ENCODE peak calls at places on chromosomes 16 and 17, in four cellular contexts. One of them, this sample, is unnamed.

GRCh38 chr17:13750783-13751484 is 149.2 kb upstream of the HS3ST3A1 start:
- DNase-seq in kidney: no peak
- DNase-seq in natural killer cell: no peak
- DNase-seq in cardiac fibroblast: peak; percentile 23
- DNase-seq in this sample: no peak

GRCh38 chr17:6843241-6843890 is 11.8 kb upstream of the TEKT1 start:
- DNase-seq in kidney: no peak
- DNase-seq in natural killer cell: no peak
- DNase-seq in cardiac fibroblast: peak; percentile 78
- DNase-seq in this sample: no peak

GRCh38 chr17:56887105-56887504 is 26.7 kb downstream of the TRIM25 start:
- DNase-seq in kidney: no peak
- DNase-seq in natural killer cell: no peak
- DNase-seq in cardiac fibroblast: no peak
- DNase-seq in this sample: no peak

GRCh38 chr16:54487933-54488332 is 201.3 kb upstream of the IRX3 start:
- DNase-seq in kidney: no peak
- DNase-seq in natural killer cell: no peak
- DNase-seq in cardiac fibroblast: no peak
- DNase-seq in this sample: no peak

GRCh38 chr17:47990962-47991731 is 20.2 kb downstream of the CDK5RAP3 start:
- DNase-seq in kidney: no peak
- DNase-seq in natural killer cell: no peak
- DNase-seq in cardiac fibroblast: peak; percentile 7
- DNase-seq in this sample: no peak

GRCh38 chr17:35931794-35932419 is 1.3 kb upstream of the RDM1 start:
- DNase-seq in kidney: no peak
- DNase-seq in natural killer cell: no peak
- DNase-seq in cardiac fibroblast: peak; percentile 68
- DNase-seq in this sample: no peak

GRCh38 chr17:866568-867087 is 84.5 kb downstream of the MRM3 start:
- DNase-seq in kidney: no peak
- DNase-seq in natural killer cell: no peak
- DNase-seq in cardiac fibroblast: no peak
- DNase-seq in this sample: no peak

GRCh38 chr17:81340606-81341346 is 45.7 kb upstream of the SLC38A10 start:
- DNase-seq in kidney: peak; percentile 60
- DNase-seq in natural killer cell: no peak
- DNase-seq in cardiac fibroblast: peak; percentile 31
- DNase-seq in this sample: no peak

GRCh38 chr16:66130296-66130910 is 236.1 kb upstream of the CDH5 start:
- DNase-seq in kidney: no peak
- DNase-seq in natural killer cell: no peak
- DNase-seq in cardiac fibroblast: peak; percentile 41
- DNase-seq in this sample: no peak

GRCh38 chr16:11151156-11151904 is 104.7 kb downstream of the SOCS1 start:
- DNase-seq in kidney: no peak
- DNase-seq in natural killer cell: no peak
- DNase-seq in cardiac fibroblast: no peak
- DNase-seq in this sample: no peak

GRCh38 chr16:67283826-67284555 is 4.7 kb downstream of the PLEKHG4 start:
- DNase-seq in kidney: no peak
- DNase-seq in natural killer cell: no peak
- DNase-seq in cardiac fibroblast: no peak
- DNase-seq in this sample: no peak

GRCh38 chr16:86914850-86915717 is 336.7 kb downstream of the FOXL1 start:
- DNase-seq in kidney: no peak
- DNase-seq in natural killer cell: no peak
- DNase-seq in cardiac fibroblast: no peak
- DNase-seq in this sample: no peak

GRCh38 chr16:75022567-75022966 is 23.7 kb downstream of the ZNRF1 start:
- DNase-seq in kidney: no peak
- DNase-seq in natural killer cell: no peak
- DNase-seq in cardiac fibroblast: no peak
- DNase-seq in this sample: no peak

GRCh38 chr17:49361129-49361901 is 735 bp downstream of the ZNF652 start:
- DNase-seq in kidney: peak; percentile 88
- DNase-seq in natural killer cell: peak; percentile 67
- DNase-seq in cardiac fibroblast: peak; percentile 41
- DNase-seq in this sample: no peak

GRCh38 chr16:1723450-1724147 is 17.6 kb downstream of the MAPK8IP3 start:
- DNase-seq in kidney: no peak
- DNase-seq in natural killer cell: no peak
- DNase-seq in cardiac fibroblast: peak; percentile 60
- DNase-seq in this sample: no peak

GRCh38 chr16:89357460-89357859 is 132.9 kb downstream of the ANKRD11 start:
- DNase-seq in kidney: peak; percentile 80
- DNase-seq in natural killer cell: no peak
- DNase-seq in cardiac fibroblast: no peak
- DNase-seq in this sample: peak; percentile 78

GRCh38 chr17:49018116-49018612 is 21.0 kb downstream of the IGF2BP1 start:
- DNase-seq in kidney: no peak
- DNase-seq in natural killer cell: no peak
- DNase-seq in cardiac fibroblast: no peak
- DNase-seq in this sample: no peak

GRCh38 chr16:74743668-74744299 is 30.8 kb downstream of the FA2H start:
- DNase-seq in kidney: peak; percentile 93
- DNase-seq in natural killer cell: no peak
- DNase-seq in cardiac fibroblast: peak; percentile 38
- DNase-seq in this sample: no peak

GRCh38 chr17:6052926-6053325 is 17.3 kb upstream of the WSCD1 start:
- DNase-seq in kidney: no peak
- DNase-seq in natural killer cell: no peak
- DNase-seq in cardiac fibroblast: no peak
- DNase-seq in this sample: no peak

GRCh38 chr16:30124985-30125379 is 2.0 kb upstream of the MAPK3 start:
- DNase-seq in kidney: peak; percentile 10
- DNase-seq in natural killer cell: no peak
- DNase-seq in cardiac fibroblast: no peak
- DNase-seq in this sample: no peak

GRCh38 chr16:80824623-80825364 is 20.4 kb upstream of the CDYL2 start:
- DNase-seq in kidney: no peak
- DNase-seq in natural killer cell: no peak
- DNase-seq in cardiac fibroblast: peak; percentile 86
- DNase-seq in this sample: no peak

GRCh38 chr17:2250140-2251095 is 53.2 kb downstream of the SMG6 start:
- DNase-seq in kidney: no peak
- DNase-seq in natural killer cell: no peak
- DNase-seq in cardiac fibroblast: peak; percentile 71
- DNase-seq in this sample: no peak

GRCh38 chr16:5025171-5025632 is 8.5 kb downstream of the NAGPA start:
- DNase-seq in kidney: no peak
- DNase-seq in natural killer cell: no peak
- DNase-seq in cardiac fibroblast: peak; percentile 17
- DNase-seq in this sample: no peak

GRCh38 chr16:53031323-53031942 is 21.3 kb downstream of the CHD9NB start:
- DNase-seq in kidney: no peak
- DNase-seq in natural killer cell: no peak
- DNase-seq in cardiac fibroblast: peak; percentile 15
- DNase-seq in this sample: no peak

GRCh38 chr17:2749784-2750181 is 331 bp upstream of the CCDC92B start:
- DNase-seq in kidney: peak; percentile 89
- DNase-seq in natural killer cell: peak; percentile 75
- DNase-seq in cardiac fibroblast: peak; percentile 62
- DNase-seq in this sample: peak; percentile 62

DNA sequence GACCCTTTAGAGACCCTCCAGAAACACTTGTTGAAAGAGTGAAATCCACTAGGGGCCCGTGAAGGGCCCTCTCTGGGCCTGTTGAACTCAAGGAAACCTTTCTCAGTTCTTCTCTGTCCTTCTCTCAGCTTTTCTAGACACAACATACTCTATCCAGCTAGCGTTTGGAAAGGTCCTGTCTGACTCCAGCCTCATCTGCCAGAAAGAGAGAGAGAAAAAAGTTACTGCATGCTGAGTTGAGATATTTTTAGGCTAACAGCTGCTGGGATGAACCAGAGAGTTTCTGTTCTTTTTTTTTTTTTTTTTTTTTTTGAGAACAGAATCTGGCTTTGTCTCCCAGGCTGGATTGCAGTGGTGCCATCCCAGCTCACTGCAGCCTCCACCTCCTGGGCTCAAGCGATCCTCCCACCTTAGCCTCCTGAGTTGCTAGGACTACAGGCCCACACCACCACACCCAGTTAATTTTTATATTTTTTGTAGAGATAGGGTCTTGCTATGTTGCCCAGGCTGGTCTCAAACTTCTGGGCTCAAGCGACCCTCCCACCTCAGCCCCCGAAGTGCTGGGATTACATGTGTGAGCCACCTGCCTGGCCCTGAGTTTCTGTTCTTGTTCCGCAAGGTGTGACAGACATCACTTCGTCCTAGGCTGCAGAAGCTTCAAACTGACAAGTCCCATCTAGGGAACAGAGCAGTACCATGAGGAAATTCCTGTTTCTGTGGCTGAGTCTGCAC is 14.9 kb upstream of the TEX2 start:
- DNase-seq in kidney: no peak
- DNase-seq in natural killer cell: no peak
- DNase-seq in cardiac fibroblast: no peak
- DNase-seq in this sample: no peak
- TF ChIP-seq CTCF in kidney: no peak
- TF ChIP-seq CTCF in natural killer cell: no peak
- TF ChIP-seq CTCF in cardiac fibroblast: no peak
- TF ChIP-seq CTCF in this sample: no peak

GRCh38 chr17:75061055-75061438 is 14.0 kb downstream of the KCTD2 start:
- DNase-seq in kidney: no peak
- DNase-seq in natural killer cell: no peak
- DNase-seq in cardiac fibroblast: no peak
- DNase-seq in this sample: no peak

GRCh38 chr17:75061618-75062017 is 14.6 kb downstream of the KCTD2 start:
- DNase-seq in kidney: no peak
- DNase-seq in natural killer cell: no peak
- DNase-seq in cardiac fibroblast: no peak
- DNase-seq in this sample: no peak

GRCh38 chr17:75060434-75061054 is 13.5 kb downstream of the KCTD2 start:
- DNase-seq in kidney: no peak
- DNase-seq in natural killer cell: no peak
- DNase-seq in cardiac fibroblast: no peak
- DNase-seq in this sample: no peak

GRCh38 chr17:75063201-75063600 is 16.2 kb downstream of the KCTD2 start:
- DNase-seq in kidney: no peak
- DNase-seq in natural killer cell: no peak
- DNase-seq in cardiac fibroblast: no peak
- DNase-seq in this sample: no peak

DNA sequence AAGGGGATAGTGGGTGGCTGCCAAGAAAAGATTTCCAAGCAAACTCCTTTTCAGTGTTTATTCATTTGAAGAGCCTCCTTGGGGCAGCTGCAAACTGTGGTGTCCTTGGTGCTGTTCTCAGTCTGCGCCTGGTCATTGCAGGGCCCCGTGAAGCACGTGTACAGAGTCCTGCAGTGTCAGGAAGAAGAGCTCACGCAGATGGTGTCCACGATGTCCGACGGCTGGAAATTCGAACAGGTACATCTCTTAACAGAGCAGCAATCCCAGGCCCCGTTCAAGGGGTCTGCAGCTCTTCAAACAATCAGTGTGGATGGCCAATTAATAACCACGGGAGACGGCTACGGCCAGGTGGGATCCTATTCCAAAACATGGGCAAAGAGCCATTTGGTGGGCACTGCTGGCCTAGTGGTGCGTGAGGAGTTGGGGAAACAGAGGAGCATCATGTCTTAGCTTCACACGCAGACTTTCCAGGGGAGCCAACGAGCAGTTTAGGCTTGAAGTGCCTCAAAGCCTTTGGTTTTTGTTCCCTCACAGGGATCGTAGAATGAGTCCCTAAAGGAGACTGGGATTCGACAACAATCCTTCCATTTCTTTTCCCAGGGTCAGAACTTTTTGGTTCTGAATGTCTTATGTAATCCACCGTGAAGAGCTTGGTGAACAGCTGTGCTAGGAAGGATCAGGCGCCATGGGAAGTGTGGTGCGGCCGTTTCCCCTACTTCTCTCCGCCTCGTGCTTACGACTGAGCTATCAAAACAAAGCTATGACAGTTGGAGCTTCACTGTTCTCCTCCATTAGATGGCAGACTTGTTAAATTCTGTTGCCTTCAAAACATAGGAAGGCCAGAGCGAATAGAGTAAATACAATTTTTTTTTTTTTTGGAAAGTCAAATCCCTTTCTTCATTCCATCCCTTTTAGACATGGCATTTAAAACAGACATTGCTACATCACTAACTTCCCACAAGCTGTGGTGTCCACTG is 12.6 kb downstream of the KCTD2 start:
- DNase-seq in kidney: no peak
- DNase-seq in natural killer cell: no peak
- DNase-seq in cardiac fibroblast: peak; percentile 75
- DNase-seq in this sample: no peak
- TF ChIP-seq CTCF in kidney: peak; percentile 40
- TF ChIP-seq CTCF in natural killer cell: no peak
- TF ChIP-seq CTCF in cardiac fibroblast: peak; percentile 51
- TF ChIP-seq CTCF in this sample: peak; percentile 27

DNA sequence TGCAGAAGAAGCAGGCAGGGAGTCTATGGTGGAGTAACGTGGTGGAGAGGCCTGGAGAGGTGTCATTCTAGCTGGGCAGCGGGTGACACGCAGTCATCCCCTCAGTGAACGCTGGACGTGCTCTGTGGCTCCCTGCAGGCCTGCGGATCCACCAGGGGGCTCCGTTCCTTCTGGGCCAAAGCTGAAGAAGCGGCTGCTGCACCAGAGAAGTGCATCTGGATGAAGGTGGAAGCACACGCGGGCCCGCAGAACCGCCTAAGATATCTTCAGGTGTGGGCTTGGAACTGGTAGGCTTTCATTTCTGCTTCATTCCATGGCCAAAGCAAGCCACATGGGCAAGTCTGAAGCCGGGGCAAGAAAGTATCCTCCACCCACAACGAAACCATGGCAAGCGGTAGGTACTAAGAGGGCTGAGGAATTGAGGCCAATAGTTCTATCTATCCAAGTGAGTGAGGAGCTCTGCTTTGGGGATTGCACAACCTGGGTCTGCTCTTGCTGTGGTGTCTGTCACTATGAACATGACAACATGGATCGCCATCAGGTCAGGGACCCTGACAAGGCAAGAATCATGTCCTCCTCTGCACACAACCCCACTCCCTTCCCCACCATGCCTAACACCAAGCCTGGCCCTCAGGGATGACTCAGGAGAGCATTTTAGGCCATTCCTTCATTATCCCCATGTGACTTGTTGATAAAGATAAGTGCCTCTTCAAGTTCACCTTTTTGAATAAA is 78.9 kb upstream of the FBXO47 start:
- DNase-seq in kidney: no peak
- DNase-seq in natural killer cell: no peak
- DNase-seq in cardiac fibroblast: no peak
- DNase-seq in this sample: no peak
- TF ChIP-seq CTCF in kidney: no peak
- TF ChIP-seq CTCF in natural killer cell: no peak
- TF ChIP-seq CTCF in cardiac fibroblast: no peak
- TF ChIP-seq CTCF in this sample: no peak

GRCh38 chr17:73214851-73215250 is 22.0 kb downstream of the COG1 start:
- DNase-seq in kidney: no peak
- DNase-seq in natural killer cell: no peak
- DNase-seq in cardiac fibroblast: no peak
- DNase-seq in this sample: no peak

GRCh38 chr17:73214008-73214407 is 21.2 kb downstream of the COG1 start:
- DNase-seq in kidney: no peak
- DNase-seq in natural killer cell: no peak
- DNase-seq in cardiac fibroblast: no peak
- DNase-seq in this sample: no peak

GRCh38 chr17:73210002-73210678 is 17.3 kb downstream of the COG1 start:
- DNase-seq in kidney: no peak
- DNase-seq in natural killer cell: no peak
- DNase-seq in cardiac fibroblast: no peak
- DNase-seq in this sample: no peak

GRCh38 chr17:73211745-73212144 is 18.9 kb downstream of the COG1 start:
- DNase-seq in kidney: no peak
- DNase-seq in natural killer cell: no peak
- DNase-seq in cardiac fibroblast: no peak
- DNase-seq in this sample: no peak

GRCh38 chr17:73215414-73215813 is 22.6 kb downstream of the COG1 start:
- DNase-seq in kidney: no peak
- DNase-seq in natural killer cell: no peak
- DNase-seq in cardiac fibroblast: no peak
- DNase-seq in this sample: no peak
- TF ChIP-seq CTCF in kidney: no peak
- TF ChIP-seq CTCF in natural killer cell: no peak
- TF ChIP-seq CTCF in cardiac fibroblast: no peak
- TF ChIP-seq CTCF in this sample: no peak

This sample was measured in CD14-positive monocyte.